ENCODE peak calls at places on chromosomes 4 and X, in seven cellular contexts. Z is cardiac fibroblast, S is fibroblast of the aortic adventitia, I is HCT116, V is lower leg skin, X is Karpas-422, N is tibial artery. B is an unnamed sample.

GRCh38 chrX:153304988-153305736 is 16.4 kb downstream of the PNMA6F start:
- DNase-seq in Z (no peak), S (no peak), I (no peak), V (no peak), X (no peak), N (no peak), B (no peak)

GRCh38 chrX:20029728-20030127 is 38.9 kb upstream of the BCLAF3 start:
- DNase-seq in Z (no peak), S (no peak), I (no peak), V (no peak), X (no peak), N (no peak), B (no peak)

GRCh38 chrX:45485682-45486081 is 285.0 kb upstream of the DIPK2B start:
- DNase-seq in Z (no peak), S (peak; percentile 16), I (no peak), V (no peak), X (no peak), N (no peak), B (no peak)

GRCh38 chr4:41538017-41538733 is at the start of gene LIMCH1:
- DNase-seq in Z (no peak), S (peak; percentile 13), I (no peak), V (peak; percentile 65), X (no peak), N (peak; percentile 91), B (no peak)

GRCh38 chrX:23661671-23662070 is 5.6 kb upstream of the PRDX4 start:
- DNase-seq in Z (no peak), S (peak; percentile 4), I (no peak), V (no peak), X (no peak), N (no peak), B (no peak)

GRCh38 chr4:76579596-76580375 is 144.8 kb downstream of the SHROOM3 start:
- DNase-seq in Z (no peak), S (no peak), I (no peak), V (no peak), X (no peak), N (no peak), B (no peak)

GRCh38 chr4:186878203-186878800 is 154.6 kb upstream of the FAT1 start:
- DNase-seq in Z (no peak), S (no peak), I (no peak), V (no peak), X (no peak), N (no peak), B (no peak)

GRCh38 chrX:10233173-10233572 is 76.4 kb downstream of the CLCN4 start:
- DNase-seq in Z (no peak), S (no peak), I (no peak), V (no peak), X (no peak), N (no peak), B (no peak)

GRCh38 chr4:143207555-143207954 is 22.8 kb downstream of the USP38 start:
- DNase-seq in Z (peak; percentile 55), S (peak; percentile 64), I (no peak), V (no peak), X (no peak), N (no peak), B (no peak)

GRCh38 chr4:43423276-43423675 is 530.8 kb downstream of the GRXCR1 start:
- DNase-seq in Z (no peak), S (no peak), I (no peak), V (no peak), X (no peak), N (no peak), B (no peak)

GRCh38 chr4:130568746-130569145 is 1472.8 kb downstream of the C4orf33 start:
- DNase-seq in Z (no peak), S (no peak), I (no peak), V (no peak), X (no peak), N (no peak), B (no peak)

GRCh38 chr4:130563185-130563890 is 1467.4 kb downstream of the C4orf33 start:
- DNase-seq in Z (peak; percentile 67), S (peak; percentile 86), I (peak; percentile 66), V (no peak), X (no peak), N (peak; percentile 65), B (no peak)

GRCh38 chr4:130559268-130559667 is 1463.3 kb downstream of the C4orf33 start:
- DNase-seq in Z (no peak), S (no peak), I (no peak), V (no peak), X (no peak), N (no peak), B (no peak)

DNA sequence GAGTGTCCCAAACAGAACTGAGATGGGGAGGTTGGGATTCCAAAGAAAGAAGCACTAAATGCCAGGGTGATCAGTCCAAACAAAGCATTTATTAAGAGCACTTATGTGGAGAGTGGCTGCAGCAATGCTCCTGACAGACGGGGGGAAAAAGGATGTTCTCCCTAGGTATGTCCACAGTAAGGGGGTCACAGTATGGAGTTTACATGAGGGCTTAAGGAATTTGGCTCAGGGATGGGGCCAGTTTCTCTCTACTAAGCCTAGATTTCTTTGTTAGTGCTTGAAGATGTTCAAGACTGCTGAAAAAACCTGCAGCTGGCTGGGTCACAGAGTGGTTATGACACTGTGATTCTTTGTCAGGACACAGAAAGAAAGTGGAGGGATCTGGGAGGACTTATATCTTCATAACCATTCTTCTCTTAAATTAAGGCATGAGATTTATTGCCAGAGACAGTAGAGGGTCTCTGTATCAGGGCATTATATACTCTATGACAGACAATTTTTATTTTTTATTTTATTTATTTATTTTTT is 1468.0 kb downstream of the C4orf33 start:
- DNase-seq in Z (no peak), S (no peak), I (no peak), V (no peak), X (no peak), N (no peak), B (no peak)
- H3K4me3 ChIP-seq in Z (peak overlapping the region; percentile 22), S (peak overlapping the region; percentile 55), I (peak overlapping the region; percentile 36), V (no peak overlapping the region), X (no peak overlapping the region), N (peak overlapping the region; percentile 31), B (no peak overlapping the region)

GRCh38 chr4:8857682-8858187 is 13.9 kb downstream of the HMX1 start:
- DNase-seq in Z (no peak), S (no peak), I (no peak), V (no peak), X (no peak), N (no peak), B (no peak)

GRCh38 chr4:8855781-8856245 is 15.8 kb downstream of the HMX1 start:
- DNase-seq in Z (no peak), S (no peak), I (no peak), V (no peak), X (no peak), N (no peak), B (no peak)

GRCh38 chr4:8858925-8859210 is 12.8 kb downstream of the HMX1 start:
- DNase-seq in Z (no peak), S (no peak), I (no peak), V (no peak), X (no peak), N (no peak), B (no peak)

GRCh38 chr4:8858188-8858924 is 13.3 kb downstream of the HMX1 start:
- DNase-seq in Z (no peak), S (no peak), I (no peak), V (no peak), X (no peak), N (no peak), B (no peak)

DNA sequence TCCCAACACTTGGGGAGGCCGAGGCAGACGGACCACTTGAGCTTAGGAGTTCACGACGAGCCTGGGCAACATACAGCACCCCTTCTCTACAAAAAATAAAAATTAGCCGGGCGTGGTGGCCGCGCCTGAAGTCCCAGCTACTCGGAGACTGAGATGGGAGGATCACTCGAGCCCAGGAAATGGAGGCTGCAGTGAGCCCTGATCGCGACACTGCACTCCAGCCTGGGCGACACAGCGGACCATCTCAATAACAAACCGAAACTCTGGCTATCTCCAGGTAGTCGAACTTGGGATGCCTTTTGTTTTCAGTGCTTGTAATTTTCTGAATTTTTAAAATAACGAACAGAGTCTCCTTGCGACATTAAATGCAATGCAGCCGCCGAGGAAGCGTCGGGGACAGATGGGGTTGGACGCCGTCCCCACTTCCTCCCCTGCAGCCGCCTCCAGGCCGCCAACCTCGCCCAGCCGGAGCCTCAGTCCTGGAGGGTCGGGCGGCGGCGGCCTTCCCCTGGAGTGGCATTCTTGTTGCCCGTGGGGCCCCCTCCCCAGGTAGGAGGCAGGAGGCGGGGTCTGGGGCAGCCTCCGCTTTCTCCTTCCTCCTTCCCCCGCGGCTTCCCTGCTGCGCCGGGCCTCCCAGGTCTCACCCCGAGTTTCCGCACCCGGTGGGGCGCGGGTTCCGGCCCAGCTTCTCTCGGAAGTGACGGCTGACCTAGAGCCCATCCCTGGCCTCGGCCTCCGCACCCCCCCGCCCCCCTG is 14.6 kb downstream of the HMX1 start:
- DNase-seq in Z (no peak), S (no peak), I (no peak), V (no peak), X (no peak), N (no peak), B (no peak)
- H3K4me3 ChIP-seq in Z (no peak overlapping the region), S (no peak overlapping the region), I (no peak overlapping the region), V (no peak overlapping the region), X (no peak overlapping the region), N (peak overlapping the region; percentile 12), B (no peak overlapping the region)

GRCh38 chr4:27791640-27792039 is 931.0 kb downstream of the STIM2 start:
- DNase-seq in Z (peak; percentile 49), S (peak; percentile 30), I (no peak), V (no peak), X (no peak), N (no peak), B (no peak)

GRCh38 chr4:27787195-27787594 is 926.6 kb downstream of the STIM2 start:
- DNase-seq in Z (no peak), S (no peak), I (peak; percentile 6), V (no peak), X (no peak), N (no peak), B (no peak)

GRCh38 chr4:27789768-27790167 is 929.1 kb downstream of the STIM2 start:
- DNase-seq in Z (peak; percentile 12), S (no peak), I (no peak), V (no peak), X (no peak), N (no peak), B (no peak)

DNA sequence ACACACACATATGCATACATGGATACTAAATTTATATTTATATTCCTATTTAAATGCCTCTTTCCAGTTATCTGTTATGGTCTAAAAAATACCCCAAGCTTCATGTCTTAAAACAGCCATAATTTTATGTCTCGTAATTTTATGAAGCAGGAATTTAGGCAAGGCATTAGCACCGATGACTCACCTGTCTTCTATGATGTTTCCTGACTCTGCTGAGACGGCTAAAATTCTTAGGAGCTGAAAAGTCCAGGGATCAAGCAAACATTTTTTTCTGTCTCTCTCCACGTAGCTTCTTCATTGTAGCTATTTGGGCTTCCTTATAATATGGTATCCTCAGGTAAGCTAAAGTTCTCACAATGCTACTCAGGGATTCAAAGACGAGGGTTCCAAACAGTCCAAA is 930.3 kb downstream of the STIM2 start:
- DNase-seq in Z (peak; percentile 30), S (no peak), I (no peak), V (no peak), X (no peak), N (no peak), B (no peak)
- H3K4me3 ChIP-seq in Z (no peak overlapping the region), S (no peak overlapping the region), I (no peak overlapping the region), V (no peak overlapping the region), X (no peak overlapping the region), N (no peak overlapping the region), B (no peak overlapping the region)

DNA sequence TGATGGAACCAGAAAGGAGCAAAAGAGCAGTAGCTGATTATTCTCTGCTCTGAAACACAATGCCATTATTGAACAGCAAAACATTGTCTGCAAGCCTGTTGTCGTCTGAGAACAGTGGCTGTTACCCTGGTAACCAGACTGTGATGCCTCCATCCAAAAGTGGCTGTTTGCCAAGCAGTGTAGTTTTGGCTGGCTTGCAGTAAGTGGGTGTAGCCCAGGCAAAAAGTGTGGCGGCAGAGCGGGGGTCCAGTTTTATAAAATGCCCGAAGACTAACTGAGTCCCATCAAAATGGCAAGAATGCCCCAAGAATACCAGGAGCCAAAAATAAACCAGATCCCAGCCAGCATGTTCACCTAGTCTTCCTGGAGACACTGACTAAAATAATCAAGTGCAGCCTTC is 2.5 kb downstream of the PLP1 start:
- DNase-seq in Z (peak; percentile 53), S (peak; percentile 11), I (no peak), V (no peak), X (no peak), N (no peak), B (no peak)
- H3K4me3 ChIP-seq in Z (no peak overlapping the region), S (no peak overlapping the region), I (no peak overlapping the region), V (no peak overlapping the region), X (no peak overlapping the region), N (no peak overlapping the region), B (no peak overlapping the region)

B was measured in GM12864.